ENCODE peak calls at places on chromosome 2, in six cellular contexts. N is stimulated activated CD4-positive, alpha-beta T cell treated with anti-CD3 and anti-CD28 coated beads, TNF-alpha, amount 100 ng/mL, for 48 hours; B is epithelial cell of esophagus; Y is astrocyte of the cerebellum; W is NCI-H2029 treated with DMSO at 0.1 percent for 48 hours; Z is nucleus accumbens. M is an unnamed sample.

GRCh38 chr2:43255249-43255960 is 29.0 kb upstream of the ZFP36L2 start:
- DNase-seq in N (no peak), W (no peak), B (no peak), Z (no peak), Y (peak), M (no peak)

GRCh38 chr2:43424262-43425207 is 171.3 kb downstream of the THADA start:
- DNase-seq in N (no peak), B (no peak), W (no peak), Y (no peak), Z (no peak), M (no peak)

GRCh38 chr2:222038086-222038802 is 260.6 kb downstream of the PAX3 start:
- DNase-seq in Z (no peak), Y (peak), N (no peak), B (peak), W (no peak), M (no peak)

GRCh38 chr2:241019441-241020139 is 21.2 kb downstream of the SNED1 start:
- DNase-seq in Y (no peak), N (no peak), W (no peak), B (no peak), Z (no peak), M (no peak)

GRCh38 chr2:102301867-102302362 is 9.4 kb upstream of the IL1RL1 start:
- DNase-seq in N (no peak), Z (no peak), B (peak), W (no peak), Y (no peak), M (no peak)

GRCh38 chr2:226893206-226893605 is 57.4 kb downstream of the RHBDD1 start:
- DNase-seq in N (no peak), Y (no peak), W (no peak), B (no peak), Z (no peak), M (no peak)

GRCh38 chr2:161004379-161004778 is 155.8 kb upstream of the TANK start:
- DNase-seq in W (no peak), Y (no peak), B (peak), Z (no peak), N (no peak), M (no peak)

GRCh38 chr2:158024288-158024898 is 77.3 kb upstream of the UPP2 start:
- DNase-seq in Y (peak), B (peak), W (peak), N (peak), Z (no peak), M (peak)

GRCh38 chr2:231359948-231360347 is 35.6 kb upstream of the B3GNT7 start:
- DNase-seq in Y (no peak), N (no peak), Z (no peak), W (no peak), B (no peak), M (no peak)